ENCODE peak calls at places on chromosomes 1 and 21, in eight cellular contexts. P is Panc1; F is HFF-Myc; Y is heart right ventricle; I is left lung; G is CD8-positive, alpha-beta T cell; E is omental fat pad; B is mammary epithelial cell. Q is an unnamed sample.

GRCh38 chr1:37940299-37940947 is 6.4 kb downstream of the INPP5B start:
- DNase-seq in P (no peak), F (no peak), Y (no peak), I (no peak), G (no peak), E (no peak), B (no peak), Q (no peak)

GRCh38 chr1:171141336-171142051 is 43.6 kb upstream of the FMO2 start:
- DNase-seq in P (no peak), F (peak), Y (peak), I (no peak), G (no peak), E (no peak), B (no peak), Q (peak)

GRCh38 chr1:36966242-36966641 is 68.1 kb downstream of the GRIK3 start:
- DNase-seq in P (no peak), F (peak), Y (peak), I (no peak), G (no peak), E (no peak), B (no peak), Q (no peak)

GRCh38 chr21:42063206-42063577 is 7.9 kb upstream of the UMODL1 start:
- DNase-seq in P (no peak), F (no peak), Y (no peak), I (no peak), G (peak), E (no peak), B (no peak), Q (no peak)

GRCh38 chr1:109249654-109250401 is 489 bp downstream of the CELSR2 start:
- DNase-seq in P (no peak), F (no peak), Y (no peak), I (peak), G (peak), E (no peak), B (no peak), Q (no peak)

GRCh38 chr21:26719750-26720149 is 125.5 kb downstream of the ADAMTS1 start:
- DNase-seq in P (no peak), F (no peak), Y (peak), I (peak), G (no peak), E (no peak), B (no peak), Q (no peak)

GRCh38 chr21:34498623-34499022 is 13.4 kb downstream of the KCNE1 start:
- DNase-seq in P (no peak), F (no peak), Y (no peak), I (no peak), G (no peak), E (no peak), B (peak), Q (no peak)

GRCh38 chr1:51274676-51275075 is 38.6 kb downstream of the RNF11 start:
- DNase-seq in P (no peak), F (no peak), Y (no peak), I (no peak), G (no peak), E (no peak), B (no peak), Q (no peak)

GRCh38 chr21:41726058-41726558 is 40.7 kb downstream of the RIPK4 start:
- DNase-seq in P (no peak), F (no peak), Y (no peak), I (peak), G (no peak), E (no peak), B (no peak), Q (no peak)

GRCh38 chr21:18522181-18522771 is 118.7 kb upstream of the TMPRSS15 start:
- DNase-seq in P (no peak), F (no peak), Y (no peak), I (no peak), G (no peak), E (no peak), B (no peak), Q (peak)

GRCh38 chr1:110150330-110151174 is at the start of gene SLC6A17:
- DNase-seq in P (no peak), F (no peak), Y (no peak), I (no peak), G (no peak), E (no peak), B (peak), Q (no peak)

GRCh38 chr1:55472784-55473183 is 257.6 kb upstream of the USP24 start:
- DNase-seq in P (no peak), F (no peak), Y (no peak), I (no peak), G (no peak), E (no peak), B (peak), Q (peak)

GRCh38 chr1:170699696-170700095 is 35.8 kb downstream of the PRRX1 start:
- DNase-seq in P (no peak), F (no peak), Y (no peak), I (no peak), G (no peak), E (no peak), B (no peak), Q (no peak)

GRCh38 chr1:153586347-153586746 is 20.7 kb upstream of the S100A2 start:
- DNase-seq in P (no peak), F (no peak), Y (no peak), I (no peak), G (no peak), E (no peak), B (no peak), Q (no peak)

GRCh38 chr1:229714964-229715603 is 89.0 kb downstream of the URB2 start:
- DNase-seq in P (no peak), F (no peak), Y (no peak), I (no peak), G (no peak), E (no peak), B (peak), Q (no peak)

GRCh38 chr1:101025283-101025679 is 303 bp downstream of the DPH5 start:
- DNase-seq in P (no peak), F (no peak), Y (peak), I (no peak), G (peak), E (no peak), B (no peak), Q (no peak)

GRCh38 chr1:95369985-95370670 is 136.1 kb downstream of the RWDD3 start:
- DNase-seq in P (no peak), F (no peak), Y (no peak), I (no peak), G (no peak), E (no peak), B (no peak), Q (no peak)

DNA sequence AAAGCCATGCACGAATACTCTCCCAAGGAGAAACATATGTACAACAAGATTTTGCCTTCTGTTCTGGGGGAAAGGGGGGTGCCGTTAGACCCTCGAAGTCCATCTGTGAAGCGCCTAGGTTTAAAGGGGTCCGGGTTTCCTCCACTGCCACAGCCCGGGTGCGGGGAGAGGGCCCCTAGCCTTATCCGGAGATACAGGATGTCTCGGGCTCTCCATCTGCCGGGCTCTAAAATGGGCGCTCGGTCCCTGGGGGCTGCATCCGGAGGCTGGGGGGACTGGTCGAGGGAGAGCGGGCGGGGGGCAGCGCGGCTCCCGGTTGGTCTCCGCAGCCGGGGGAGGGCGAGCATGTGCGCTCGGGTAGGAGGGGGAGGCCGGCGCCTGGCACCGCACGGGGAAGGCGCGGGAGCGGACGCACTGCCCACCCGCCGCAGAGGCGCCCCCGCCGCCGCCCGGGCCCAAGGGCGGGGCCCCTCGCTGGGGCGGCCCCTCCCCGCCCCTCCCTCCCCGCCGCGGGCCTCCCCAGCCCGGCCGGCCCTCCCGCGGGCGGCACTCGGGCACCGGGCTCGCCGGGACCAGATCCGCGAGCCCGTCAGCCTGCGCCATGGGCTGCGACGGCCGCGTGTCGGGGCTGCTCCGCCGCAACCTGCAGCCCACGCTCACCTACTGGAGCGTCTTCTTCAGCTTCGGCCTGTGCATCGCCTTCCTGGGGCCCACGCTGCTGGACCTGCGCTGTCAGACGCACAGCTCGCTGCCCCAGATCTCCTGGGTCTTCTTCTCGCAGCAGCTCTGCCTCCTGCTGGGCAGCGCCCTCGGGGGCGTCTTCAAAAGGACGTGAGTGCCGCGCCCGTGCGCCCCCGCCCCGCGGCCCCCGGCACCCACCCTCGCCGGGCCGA is 63.1 kb downstream of the ELK4 start:
- DNase-seq in P (no peak), F (no peak), Y (no peak), I (no peak), G (no peak), E (no peak), B (no peak), Q (no peak)
- TF ChIP-seq CTCF in P (no peak), F (no peak), Y (no peak), I (no peak), G (no peak), E (no peak), B (no peak), Q (no peak)

DNA sequence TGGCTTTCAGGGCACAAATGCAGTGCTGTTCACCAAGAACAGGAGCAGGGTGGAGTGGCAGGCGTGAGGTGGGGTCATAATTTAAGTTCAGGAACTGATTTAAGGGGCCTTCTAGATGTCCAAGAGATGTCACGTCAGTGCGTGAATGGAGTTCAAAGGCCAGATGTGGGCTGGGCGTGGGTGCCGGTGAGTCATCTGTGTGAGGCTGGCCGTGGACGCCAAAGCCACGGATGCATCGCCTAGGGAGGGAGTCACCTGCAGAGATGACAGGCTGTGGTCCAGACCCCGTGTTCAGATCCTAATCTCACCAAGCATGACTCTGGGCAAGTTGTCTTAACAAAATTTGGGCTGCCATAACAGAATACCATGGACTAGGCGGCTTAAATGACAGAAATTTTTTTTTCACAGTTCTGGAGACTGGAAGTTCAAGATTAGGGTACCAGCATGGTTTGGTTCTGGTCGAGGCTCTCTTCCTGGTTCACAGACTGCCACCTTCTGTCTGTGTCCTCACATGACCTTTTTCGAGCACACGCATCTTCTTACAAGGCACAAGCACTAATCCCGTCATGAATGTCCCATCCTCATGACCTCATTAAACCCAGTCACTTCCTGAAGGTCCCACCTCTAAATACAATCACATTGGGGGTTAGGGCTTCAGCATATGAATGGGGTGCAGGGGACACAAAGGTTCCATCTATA is 109.6 kb downstream of the PRDM2 start:
- DNase-seq in P (no peak), F (no peak), Y (no peak), I (no peak), G (peak), E (no peak), B (no peak), Q (no peak)
- TF ChIP-seq CTCF in P (no peak), F (no peak), Y (no peak), I (no peak), G (no peak), E (no peak), B (no peak), Q (no peak)

GRCh38 chr1:25524568-25525359 is 18.6 kb upstream of the LDLRAP1 start:
- DNase-seq in P (no peak), F (no peak), Y (no peak), I (no peak), G (no peak), E (no peak), B (no peak), Q (no peak)

GRCh38 chr1:25522240-25522639 is 21.2 kb upstream of the LDLRAP1 start:
- DNase-seq in P (no peak), F (no peak), Y (no peak), I (no peak), G (no peak), E (no peak), B (no peak), Q (no peak)

GRCh38 chr1:25520446-25521061 is 22.9 kb upstream of the LDLRAP1 start:
- DNase-seq in P (peak), F (peak), Y (peak), I (no peak), G (peak), E (peak), B (peak), Q (peak)

GRCh38 chr1:25525360-25525688 is 18.1 kb upstream of the LDLRAP1 start:
- DNase-seq in P (no peak), F (no peak), Y (no peak), I (no peak), G (no peak), E (no peak), B (no peak), Q (no peak)

DNA sequence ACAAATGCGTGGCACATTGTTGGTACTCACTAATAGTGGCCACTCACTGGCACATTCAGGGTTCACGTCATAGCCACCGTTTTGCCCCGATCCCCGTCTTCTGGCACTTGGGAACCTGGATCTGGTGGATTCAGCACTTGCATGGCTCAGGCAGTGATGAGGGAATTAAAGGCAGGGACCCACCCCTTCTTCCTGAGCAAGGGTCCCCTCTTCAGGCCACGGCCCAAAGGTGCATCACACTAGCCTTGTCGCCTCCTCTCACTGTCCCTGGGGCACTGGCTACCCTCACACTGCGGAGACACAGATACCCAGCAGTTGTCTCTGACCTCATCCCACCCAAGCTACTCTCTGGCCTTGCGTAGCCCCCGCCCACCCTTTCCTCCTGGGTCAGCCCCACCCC is 19.9 kb upstream of the LDLRAP1 start:
- DNase-seq in P (no peak), F (no peak), Y (no peak), I (no peak), G (no peak), E (no peak), B (no peak), Q (no peak)
- TF ChIP-seq CTCF in P (no peak), F (no peak), Y (peak), I (no peak), G (no peak), E (no peak), B (no peak), Q (peak)

GRCh38 chr1:228691926-228692325 is 43.4 kb upstream of the RHOU start:
- DNase-seq in P (peak), F (peak), Y (no peak), I (no peak), G (no peak), E (no peak), B (peak), Q (peak)
- TF ChIP-seq CTCF in P (peak), F (peak), Y (peak), I (peak), G (peak), E (no peak), B (peak), Q (peak)

GRCh38 chr1:53176452-53177344 is 19.9 kb upstream of the CPT2 start:
- DNase-seq in P (no peak), F (no peak), Y (peak), I (no peak), G (no peak), E (no peak), B (no peak), Q (no peak)

GRCh38 chr1:53175302-53175913 is 21.2 kb upstream of the CPT2 start:
- DNase-seq in P (no peak), F (no peak), Y (no peak), I (no peak), G (no peak), E (no peak), B (no peak), Q (no peak)

GRCh38 chr1:53172751-53173498 is 23.7 kb upstream of the CPT2 start:
- DNase-seq in P (no peak), F (no peak), Y (no peak), I (no peak), G (no peak), E (no peak), B (no peak), Q (no peak)
- TF ChIP-seq CTCF in P (peak), F (peak), Y (peak), I (no peak), G (no peak), E (no peak), B (no peak), Q (peak)

GRCh38 chr1:25587290-25587689 is 29.3 kb upstream of the MAN1C1 start:
- DNase-seq in P (no peak), F (no peak), Y (no peak), I (no peak), G (no peak), E (no peak), B (no peak), Q (no peak)

GRCh38 chr1:25594971-25595370 is 21.6 kb upstream of the MAN1C1 start:
- DNase-seq in P (no peak), F (no peak), Y (no peak), I (no peak), G (no peak), E (no peak), B (no peak), Q (no peak)

GRCh38 chr1:25586181-25586588 is 30.4 kb upstream of the MAN1C1 start:
- DNase-seq in P (no peak), F (no peak), Y (no peak), I (no peak), G (no peak), E (no peak), B (no peak), Q (no peak)

GRCh38 chr1:25590096-25590824 is 26.3 kb upstream of the MAN1C1 start:
- DNase-seq in P (no peak), F (no peak), Y (peak), I (no peak), G (no peak), E (no peak), B (no peak), Q (no peak)
- TF ChIP-seq CTCF in P (no peak), F (no peak), Y (no peak), I (no peak), G (no peak), E (no peak), B (no peak), Q (peak)